ENCODE peak calls at places on chromosomes 2 and 18, in four cellular contexts. One of them, this sample, is unnamed.

GRCh38 chr2:176164803-176165597 is 7.9 kb downstream of the HOXD3 start:
- DNase-seq in activated effector memory CD4-positive, alpha-beta T cell treated with anti-CD3 and anti-CD28 coated beads, Interleukin-2, amount 50 U/mL, for 16 hours: no peak
- DNase-seq in foreskin fibroblast: no peak
- DNase-seq in NCI-H1105: no peak
- DNase-seq in this sample: no peak

GRCh38 chr18:76401496-76401895 is 93.5 kb downstream of the ZNF516 start:
- DNase-seq in activated effector memory CD4-positive, alpha-beta T cell treated with anti-CD3 and anti-CD28 coated beads, Interleukin-2, amount 50 U/mL, for 16 hours: peak
- DNase-seq in foreskin fibroblast: no peak
- DNase-seq in NCI-H1105: no peak
- DNase-seq in this sample: no peak

GRCh38 chr2:96950391-96951124 is 35.8 kb downstream of the FAM178B start:
- DNase-seq in foreskin fibroblast: no peak
- DNase-seq in activated effector memory CD4-positive, alpha-beta T cell treated with anti-CD3 and anti-CD28 coated beads, Interleukin-2, amount 50 U/mL, for 16 hours: no peak
- DNase-seq in NCI-H1105: no peak
- DNase-seq in this sample: no peak

GRCh38 chr2:47226124-47227040 is 71.3 kb upstream of the STPG4 start:
- DNase-seq in activated effector memory CD4-positive, alpha-beta T cell treated with anti-CD3 and anti-CD28 coated beads, Interleukin-2, amount 50 U/mL, for 16 hours: no peak
- DNase-seq in NCI-H1105: peak
- DNase-seq in foreskin fibroblast: no peak
- DNase-seq in this sample: no peak

GRCh38 chr2:29053223-29053622 is 21.1 kb downstream of the PCARE start:
- DNase-seq in NCI-H1105: no peak
- DNase-seq in foreskin fibroblast: no peak
- DNase-seq in activated effector memory CD4-positive, alpha-beta T cell treated with anti-CD3 and anti-CD28 coated beads, Interleukin-2, amount 50 U/mL, for 16 hours: no peak
- DNase-seq in this sample: no peak

GRCh38 chr18:36307513-36307912 is 10.0 kb downstream of the FHOD3 start:
- DNase-seq in NCI-H1105: no peak
- DNase-seq in activated effector memory CD4-positive, alpha-beta T cell treated with anti-CD3 and anti-CD28 coated beads, Interleukin-2, amount 50 U/mL, for 16 hours: no peak
- DNase-seq in foreskin fibroblast: peak
- DNase-seq in this sample: no peak

GRCh38 chr2:46067501-46068292 is 229.5 kb upstream of the EPAS1 start:
- DNase-seq in foreskin fibroblast: peak
- DNase-seq in NCI-H1105: no peak
- DNase-seq in activated effector memory CD4-positive, alpha-beta T cell treated with anti-CD3 and anti-CD28 coated beads, Interleukin-2, amount 50 U/mL, for 16 hours: no peak
- DNase-seq in this sample: peak

GRCh38 chr2:174577967-174578589 is 19.5 kb downstream of the WIPF1 start:
- DNase-seq in NCI-H1105: no peak
- DNase-seq in foreskin fibroblast: peak
- DNase-seq in activated effector memory CD4-positive, alpha-beta T cell treated with anti-CD3 and anti-CD28 coated beads, Interleukin-2, amount 50 U/mL, for 16 hours: peak
- DNase-seq in this sample: peak

GRCh38 chr2:45938649-45939511 is 287.4 kb downstream of the PRKCE start:
- DNase-seq in foreskin fibroblast: peak
- DNase-seq in NCI-H1105: no peak
- DNase-seq in activated effector memory CD4-positive, alpha-beta T cell treated with anti-CD3 and anti-CD28 coated beads, Interleukin-2, amount 50 U/mL, for 16 hours: no peak
- DNase-seq in this sample: peak

GRCh38 chr2:10915731-10916331 is 4.1 kb downstream of the KCNF1 start:
- DNase-seq in activated effector memory CD4-positive, alpha-beta T cell treated with anti-CD3 and anti-CD28 coated beads, Interleukin-2, amount 50 U/mL, for 16 hours: peak
- DNase-seq in foreskin fibroblast: no peak
- DNase-seq in NCI-H1105: no peak
- DNase-seq in this sample: no peak

GRCh38 chr2:27799646-27800010 is 28.1 kb downstream of the MRPL33 start:
- DNase-seq in activated effector memory CD4-positive, alpha-beta T cell treated with anti-CD3 and anti-CD28 coated beads, Interleukin-2, amount 50 U/mL, for 16 hours: no peak
- DNase-seq in foreskin fibroblast: peak
- DNase-seq in NCI-H1105: no peak
- DNase-seq in this sample: no peak

GRCh38 chr2:85468704-85469349 is 50.3 kb downstream of the SH2D6 start:
- DNase-seq in activated effector memory CD4-positive, alpha-beta T cell treated with anti-CD3 and anti-CD28 coated beads, Interleukin-2, amount 50 U/mL, for 16 hours: no peak
- DNase-seq in NCI-H1105: no peak
- DNase-seq in foreskin fibroblast: peak
- DNase-seq in this sample: peak

GRCh38 chr2:137467246-137467862 is 496.9 kb upstream of the HNMT start:
- DNase-seq in activated effector memory CD4-positive, alpha-beta T cell treated with anti-CD3 and anti-CD28 coated beads, Interleukin-2, amount 50 U/mL, for 16 hours: no peak
- DNase-seq in NCI-H1105: peak
- DNase-seq in foreskin fibroblast: peak
- DNase-seq in this sample: peak

GRCh38 chr2:128314348-128315121 is 4.1 kb downstream of the HS6ST1 start:
- DNase-seq in foreskin fibroblast: no peak
- DNase-seq in activated effector memory CD4-positive, alpha-beta T cell treated with anti-CD3 and anti-CD28 coated beads, Interleukin-2, amount 50 U/mL, for 16 hours: peak
- DNase-seq in NCI-H1105: no peak
- DNase-seq in this sample: no peak

GRCh38 chr2:31217465-31218200 is at the start of gene CAPN14:
- DNase-seq in NCI-H1105: no peak
- DNase-seq in foreskin fibroblast: peak
- DNase-seq in activated effector memory CD4-positive, alpha-beta T cell treated with anti-CD3 and anti-CD28 coated beads, Interleukin-2, amount 50 U/mL, for 16 hours: no peak
- DNase-seq in this sample: no peak

GRCh38 chr2:233061591-233062446 is 1.7 kb downstream of the INPP5D start:
- DNase-seq in NCI-H1105: no peak
- DNase-seq in activated effector memory CD4-positive, alpha-beta T cell treated with anti-CD3 and anti-CD28 coated beads, Interleukin-2, amount 50 U/mL, for 16 hours: peak
- DNase-seq in foreskin fibroblast: peak
- DNase-seq in this sample: peak

GRCh38 chr2:174903243-174903513 is 102.0 kb downstream of the CHN1 start:
- DNase-seq in activated effector memory CD4-positive, alpha-beta T cell treated with anti-CD3 and anti-CD28 coated beads, Interleukin-2, amount 50 U/mL, for 16 hours: no peak
- DNase-seq in NCI-H1105: no peak
- DNase-seq in foreskin fibroblast: peak
- DNase-seq in this sample: no peak

GRCh38 chr2:218434456-218434855 is 15.5 kb downstream of the VIL1 start:
- DNase-seq in NCI-H1105: no peak
- DNase-seq in activated effector memory CD4-positive, alpha-beta T cell treated with anti-CD3 and anti-CD28 coated beads, Interleukin-2, amount 50 U/mL, for 16 hours: no peak
- DNase-seq in foreskin fibroblast: no peak
- DNase-seq in this sample: no peak

GRCh38 chr2:16767789-16768188 is 102.2 kb upstream of the CYRIA start:
- DNase-seq in foreskin fibroblast: no peak
- DNase-seq in activated effector memory CD4-positive, alpha-beta T cell treated with anti-CD3 and anti-CD28 coated beads, Interleukin-2, amount 50 U/mL, for 16 hours: no peak
- DNase-seq in NCI-H1105: no peak
- DNase-seq in this sample: no peak

GRCh38 chr2:189658281-189658680 is 3.0 kb upstream of the ASNSD1 start:
- DNase-seq in foreskin fibroblast: no peak
- DNase-seq in activated effector memory CD4-positive, alpha-beta T cell treated with anti-CD3 and anti-CD28 coated beads, Interleukin-2, amount 50 U/mL, for 16 hours: no peak
- DNase-seq in NCI-H1105: no peak
- DNase-seq in this sample: no peak

GRCh38 chr2:178280261-178280852 is 86.0 kb downstream of the OSBPL6 start:
- DNase-seq in NCI-H1105: no peak
- DNase-seq in activated effector memory CD4-positive, alpha-beta T cell treated with anti-CD3 and anti-CD28 coated beads, Interleukin-2, amount 50 U/mL, for 16 hours: no peak
- DNase-seq in foreskin fibroblast: peak
- DNase-seq in this sample: peak

GRCh38 chr18:59957957-59958356 is 58.2 kb downstream of the PMAIP1 start:
- DNase-seq in activated effector memory CD4-positive, alpha-beta T cell treated with anti-CD3 and anti-CD28 coated beads, Interleukin-2, amount 50 U/mL, for 16 hours: no peak
- DNase-seq in NCI-H1105: peak
- DNase-seq in foreskin fibroblast: peak
- DNase-seq in this sample: peak

GRCh38 chr2:30252723-30253688 is 21.7 kb downstream of the LBH start:
- DNase-seq in NCI-H1105: no peak
- DNase-seq in foreskin fibroblast: peak
- DNase-seq in activated effector memory CD4-positive, alpha-beta T cell treated with anti-CD3 and anti-CD28 coated beads, Interleukin-2, amount 50 U/mL, for 16 hours: peak
- DNase-seq in this sample: peak

GRCh38 chr2:187526776-187527175 is 27.5 kb downstream of the TFPI start:
- DNase-seq in activated effector memory CD4-positive, alpha-beta T cell treated with anti-CD3 and anti-CD28 coated beads, Interleukin-2, amount 50 U/mL, for 16 hours: no peak
- DNase-seq in NCI-H1105: peak
- DNase-seq in foreskin fibroblast: no peak
- DNase-seq in this sample: no peak

GRCh38 chr18:11368020-11368419 is 218.7 kb upstream of the PIEZO2 start:
- DNase-seq in NCI-H1105: no peak
- DNase-seq in foreskin fibroblast: peak
- DNase-seq in activated effector memory CD4-positive, alpha-beta T cell treated with anti-CD3 and anti-CD28 coated beads, Interleukin-2, amount 50 U/mL, for 16 hours: no peak
- DNase-seq in this sample: no peak

This sample was measured in astrocyte of the spinal cord.